ENCODE peak calls at places on chromosomes 11 and 22, in five cellular contexts. O, C, K, L and B are unnamed samples.

GRCh38 chr22:25709758-25710157 is 32.2 kb upstream of the MYO18B start:
- DNase-seq in O (no peak), C (no peak), K (no peak), L (no peak), B (no peak)

GRCh38 chr22:44455963-44456358 is 42.1 kb downstream of the RTL6 start:
- DNase-seq in O (no peak), C (no peak), K (no peak), L (no peak), B (no peak)

GRCh38 chr11:130909650-130910049 is 6.6 kb downstream of the SNX19 start:
- DNase-seq in O (no peak), C (peak), K (no peak), L (peak), B (no peak)

GRCh38 chr11:59102259-59102765 is 4.7 kb upstream of the FAM111B start:
- DNase-seq in O (peak), C (peak), K (no peak), L (peak), B (peak)

GRCh38 chr11:78560826-78561484 is 13.7 kb downstream of the NARS2 start:
- DNase-seq in O (no peak), C (no peak), K (no peak), L (peak), B (no peak)

GRCh38 chr11:117822031-117822521 is 2.5 kb downstream of the FXYD2 start:
- DNase-seq in O (no peak), C (no peak), K (peak), L (peak), B (no peak)

GRCh38 chr11:76206327-76207081 is at the start of gene WNT11:
- DNase-seq in O (peak), C (peak), K (peak), L (peak), B (no peak)

GRCh38 chr11:64060861-64061444 is 25.2 kb downstream of the FLRT1 start:
- DNase-seq in O (peak), C (peak), K (peak), L (peak), B (peak)

GRCh38 chr11:80146231-80146630 is 705.4 kb upstream of the TENM4 start:
- DNase-seq in O (no peak), C (no peak), K (no peak), L (no peak), B (peak)

GRCh38 chr11:82738116-82738515 is 4.5 kb upstream of the FAM181B start:
- DNase-seq in O (no peak), C (no peak), K (no peak), L (no peak), B (no peak)

GRCh38 chr22:44399196-44399837 is 86.6 kb upstream of the SHISAL1 start:
- DNase-seq in O (no peak), C (no peak), K (no peak), L (no peak), B (no peak)

GRCh38 chr11:109291553-109291952 is 130.4 kb upstream of the C11orf87 start:
- DNase-seq in O (no peak), C (no peak), K (no peak), L (no peak), B (no peak)

GRCh38 chr11:113176561-113176960 is 137.8 kb upstream of the TTC12 start:
- DNase-seq in O (no peak), C (no peak), K (no peak), L (no peak), B (no peak)

GRCh38 chr11:38766796-38767195 is 2168.8 kb upstream of the RAG2 start:
- DNase-seq in O (no peak), C (no peak), K (no peak), L (no peak), B (no peak)

GRCh38 chr11:15826826-15827225 is 529.5 kb downstream of the SOX6 start:
- DNase-seq in O (peak), C (peak), K (peak), L (peak), B (no peak)

GRCh38 chr22:19853058-19853878 is 1.4 kb downstream of the GNB1L start:
- DNase-seq in O (no peak), C (no peak), K (no peak), L (no peak), B (no peak)

GRCh38 chr11:22957890-22958289 is 97.6 kb upstream of the CCDC179 start:
- DNase-seq in O (no peak), C (no peak), K (no peak), L (no peak), B (no peak)

GRCh38 chr11:64371201-64371600 is 12.2 kb downstream of the RPS6KA4 start:
- DNase-seq in O (no peak), C (no peak), K (no peak), L (no peak), B (no peak)

GRCh38 chr11:2270322-2271076 is at the start of gene ASCL2:
- DNase-seq in O (no peak), C (no peak), K (no peak), L (no peak), B (no peak)

GRCh38 chr11:113773092-113773415 is 438 bp downstream of the ZW10 start:
- DNase-seq in O (no peak), C (peak), K (no peak), L (peak), B (no peak)

GRCh38 chr11:10400856-10401255 is 54.2 kb upstream of the AMPD3 start:
- DNase-seq in O (no peak), C (no peak), K (no peak), L (peak), B (no peak)

GRCh38 chr11:75557649-75558494 is 4.2 kb upstream of the SERPINH1 start:
- DNase-seq in O (no peak), C (peak), K (no peak), L (peak), B (no peak)

GRCh38 chr22:28788601-28789000 is 11.8 kb downstream of the XBP1 start:
- DNase-seq in O (no peak), C (no peak), K (no peak), L (no peak), B (no peak)

GRCh38 chr11:119373917-119374631 is 7.4 kb downstream of the USP2 start:
- DNase-seq in O (peak), C (peak), K (peak), L (peak), B (peak)

GRCh38 chr11:20156280-20156875 is 3.9 kb downstream of the DBX1 start:
- DNase-seq in O (no peak), C (no peak), K (peak), L (no peak), B (no peak)

GRCh38 chr11:8459711-8460399 is 134.2 kb downstream of the STK33 start:
- DNase-seq in O (no peak), C (no peak), K (no peak), L (no peak), B (no peak)

GRCh38 chr11:129377739-129378138 is 2.1 kb downstream of the BARX2 start:
- DNase-seq in O (no peak), C (no peak), K (no peak), L (no peak), B (no peak)

GRCh38 chr22:33544707-33545106 is 375.6 kb downstream of the LARGE1 start:
- DNase-seq in O (no peak), C (peak), K (no peak), L (peak), B (no peak)

GRCh38 chr22:37775785-37776638 is 31.7 kb upstream of the GCAT start:
- DNase-seq in O (no peak), C (no peak), K (no peak), L (peak), B (no peak)

GRCh38 chr11:114964676-114965214 is 286.4 kb downstream of the NXPE2 start:
- DNase-seq in O (no peak), C (no peak), K (no peak), L (no peak), B (no peak)

GRCh38 chr22:33023119-33023827 is 34.9 kb downstream of the SYN3 start:
- DNase-seq in O (no peak), C (no peak), K (no peak), L (no peak), B (no peak)

GRCh38 chr22:27879923-27880322 is 39.1 kb downstream of the PITPNB start:
- DNase-seq in O (no peak), C (peak), K (peak), L (peak), B (no peak)

GRCh38 chr22:39818050-39818449 is 75.5 kb downstream of the ENTHD1 start:
- DNase-seq in O (no peak), C (peak), K (no peak), L (peak), B (no peak)

GRCh38 chr11:68685656-68686380 is 1.5 kb downstream of the GAL start:
- DNase-seq in O (no peak), C (no peak), K (no peak), L (no peak), B (no peak)

GRCh38 chr22:50739894-50740293 is 1.9 kb downstream of the ACR start:
- DNase-seq in O (no peak), C (no peak), K (no peak), L (no peak), B (no peak)